ENCODE peak calls at places on chromosomes 3 and 15, in five cellular contexts. F is NB4; Z is CD8-positive, alpha-beta memory T cell; G is SK-MEL-5; V is stimulated activated CD4-positive, alpha-beta T cell treated with anti-CD3 and anti-CD28 coated beads, Interleukin-1b, Interleukin-23, amount 100 ng/mL, for 48 hours. R is an unnamed sample.

GRCh38 chr3:157066335-157067071 is 93.4 kb downstream of the CCNL1 start:
- DNase-seq in F (no peak), Z (no peak), G (no peak), V (no peak), R (no peak)

GRCh38 chr3:139937674-139938279 is 2.8 kb downstream of the CLSTN2 start:
- DNase-seq in F (peak), Z (no peak), G (peak), V (no peak), R (peak)

GRCh38 chr15:90067181-90067952 is 34.9 kb downstream of the IDH2 start:
- DNase-seq in F (no peak), Z (no peak), G (no peak), V (no peak), R (no peak)

GRCh38 chr3:122415762-122416654 is at the start of gene WDR5B:
- DNase-seq in F (peak), Z (peak), G (peak), V (peak), R (peak)

GRCh38 chr3:38522002-38522401 is 25.9 kb downstream of the EXOG start:
- DNase-seq in F (no peak), Z (no peak), G (no peak), V (no peak), R (no peak)

GRCh38 chr15:73560501-73561117 is 72.6 kb downstream of the NPTN start:
- DNase-seq in F (peak), Z (peak), G (peak), V (no peak), R (peak)

GRCh38 chr3:34863485-34863884 is 775.8 kb upstream of the ARPP21 start:
- DNase-seq in F (no peak), Z (no peak), G (no peak), V (no peak), R (no peak)

GRCh38 chr15:96343529-96344072 is 13.1 kb downstream of the NR2F2 start:
- DNase-seq in F (no peak), Z (no peak), G (no peak), V (no peak), R (no peak)

GRCh38 chr3:28940530-28940929 is 340.3 kb upstream of the RBMS3 start:
- DNase-seq in F (no peak), Z (no peak), G (peak), V (no peak), R (peak)

GRCh38 chr3:70816346-70816745 is 503.9 kb upstream of the MDFIC2 start:
- DNase-seq in F (no peak), Z (no peak), G (no peak), V (no peak), R (no peak)

GRCh38 chr3:62559831-62560445 is 186.6 kb upstream of the FEZF2 start:
- DNase-seq in F (peak), Z (no peak), G (peak), V (no peak), R (no peak)

GRCh38 chr3:188633206-188633605 is 479.2 kb downstream of the LPP start:
- DNase-seq in F (no peak), Z (no peak), G (no peak), V (no peak), R (no peak)

GRCh38 chr3:141280086-141280485 is 48.5 kb downstream of the PXYLP1 start:
- DNase-seq in F (no peak), Z (no peak), G (no peak), V (no peak), R (no peak)

GRCh38 chr3:179769411-179770247 is 116.8 kb downstream of the USP13 start:
- DNase-seq in F (peak), Z (no peak), G (no peak), V (no peak), R (no peak)

GRCh38 chr3:50472958-50473357 is 30.5 kb downstream of the CACNA2D2 start:
- DNase-seq in F (no peak), Z (peak), G (no peak), V (no peak), R (peak)

GRCh38 chr3:43754316-43754715 is 63.6 kb downstream of the ABHD5 start:
- DNase-seq in F (no peak), Z (no peak), G (no peak), V (no peak), R (no peak)

GRCh38 chr15:43523646-43524045 is 6.2 kb downstream of the MAP1A start:
- DNase-seq in F (no peak), Z (no peak), G (no peak), V (no peak), R (no peak)

GRCh38 chr3:30288830-30289229 is 317.6 kb upstream of the TGFBR2 start:
- DNase-seq in F (no peak), Z (no peak), G (no peak), V (no peak), R (no peak)

GRCh38 chr3:6809349-6809748 is 51.6 kb upstream of the GRM7 start:
- DNase-seq in F (no peak), Z (no peak), G (no peak), V (no peak), R (no peak)

GRCh38 chr15:74319596-74320357 is 47.7 kb downstream of the CYP11A1 start:
- DNase-seq in F (peak), Z (no peak), G (no peak), V (no peak), R (peak)

GRCh38 chr15:89494941-89495637 is 1.3 kb downstream of the RHCG start:
- DNase-seq in F (peak), Z (no peak), G (peak), V (peak), R (peak)

GRCh38 chr15:33584797-33585196 is 274.0 kb downstream of the RYR3 start:
- DNase-seq in F (no peak), Z (no peak), G (peak), V (no peak), R (no peak)

GRCh38 chr3:127061641-127062040 is 78.7 kb downstream of the PLXNA1 start:
- DNase-seq in F (no peak), Z (no peak), G (no peak), V (no peak), R (no peak)

GRCh38 chr15:36658321-36658720 is 78.9 kb downstream of the CDIN1 start:
- DNase-seq in F (no peak), Z (no peak), G (no peak), V (no peak), R (no peak)

GRCh38 chr3:194395767-194396527 is 3.1 kb downstream of the GP5 start:
- DNase-seq in F (no peak), Z (peak), G (no peak), V (peak), R (peak)

GRCh38 chr3:66609660-66610547 is 109.1 kb upstream of the LRIG1 start:
- DNase-seq in F (no peak), Z (no peak), G (no peak), V (no peak), R (no peak)

GRCh38 chr3:11803977-11804903 is 42.4 kb downstream of the TAMM41 start:
- DNase-seq in F (peak), Z (peak), G (peak), V (peak), R (peak)

GRCh38 chr3:27201435-27201966 is 167.7 kb downstream of the NEK10 start:
- DNase-seq in F (no peak), Z (no peak), G (no peak), V (no peak), R (no peak)

GRCh38 chr3:159726231-159726964 is 262.2 kb upstream of the IL12A start:
- DNase-seq in F (no peak), Z (no peak), G (no peak), V (no peak), R (no peak)

GRCh38 chr3:70738310-70738681 is 425.9 kb upstream of the MDFIC2 start:
- DNase-seq in F (no peak), Z (no peak), G (no peak), V (no peak), R (no peak)

GRCh38 chr3:10957976-10958749 is 34.4 kb upstream of the SLC6A1 start:
- DNase-seq in F (peak), Z (no peak), G (no peak), V (no peak), R (no peak)

GRCh38 chr3:141122455-141123030 is 71.4 kb downstream of the SPSB4 start:
- DNase-seq in F (no peak), Z (no peak), G (no peak), V (no peak), R (no peak)

GRCh38 chr3:128385080-128385832 is 81.4 kb downstream of the DNAJB8 start:
- DNase-seq in F (no peak), Z (no peak), G (no peak), V (no peak), R (no peak)

GRCh38 chr15:88897456-88898194 is 2.3 kb upstream of the HAPLN3 start:
- DNase-seq in F (peak), Z (peak), G (peak), V (peak), R (peak)

GRCh38 chr3:112568642-112569041 is 6.8 kb downstream of the SLC35A5 start:
- DNase-seq in F (no peak), Z (no peak), G (no peak), V (no peak), R (no peak)

GRCh38 chr15:74193305-74193718 is 9.3 kb downstream of the STRA6 start:
- DNase-seq in F (no peak), Z (no peak), G (peak), V (no peak), R (no peak)

GRCh38 chr3:48467110-48467454 is 20.5 kb downstream of the ATRIP start:
- DNase-seq in F (no peak), Z (no peak), G (no peak), V (no peak), R (no peak)

GRCh38 chr3:103499132-103499885 is 1064.5 kb downstream of the ZPLD1 start:
- DNase-seq in F (no peak), Z (no peak), G (no peak), V (no peak), R (no peak)

R was measured in activated CD8-positive, alpha-beta T cell treated with anti-CD3 and anti-CD28 coated beads for 36 hours.